ENCODE peak calls at places on chromosomes 3 and 15, in four cellular contexts. One of them, this sample, is unnamed.
A peak's percentile ranks its signal among the peaks of the same experiment; 100 is the strongest.

GRCh38 chr3:168570404-168571173 is 474.9 kb upstream of the GOLIM4 start:
- DNase-seq in H9: no peak
- DNase-seq in H1: no peak
- DNase-seq in IMR-90: peak; percentile 0
- DNase-seq in this sample: no peak

GRCh38 chr3:45057557-45057956 is 31.5 kb downstream of the CLEC3B start:
- DNase-seq in H1: no peak
- DNase-seq in IMR-90: no peak
- DNase-seq in H9: no peak
- DNase-seq in this sample: peak; percentile 75

GRCh38 chr3:52529376-52530333 is 4.0 kb downstream of the NT5DC2 start:
- DNase-seq in H1: no peak
- DNase-seq in H9: no peak
- DNase-seq in IMR-90: peak; percentile 46
- DNase-seq in this sample: no peak

GRCh38 chr15:41501961-41502786 is 8.5 kb downstream of the ITPKA start:
- DNase-seq in IMR-90: no peak
- DNase-seq in H9: no peak
- DNase-seq in H1: no peak
- DNase-seq in this sample: peak; percentile 46

GRCh38 chr3:133377396-133377795 is 22.5 kb upstream of the BFSP2 start:
- DNase-seq in H1: no peak
- DNase-seq in IMR-90: peak; percentile 69
- DNase-seq in H9: no peak
- DNase-seq in this sample: peak; percentile 64

GRCh38 chr3:159418571-159419526 is 569.8 kb upstream of the IL12A start:
- DNase-seq in H9: no peak
- DNase-seq in IMR-90: peak; percentile 34
- DNase-seq in H1: no peak
- DNase-seq in this sample: peak; percentile 5

GRCh38 chr3:194137314-194138097 is 1.6 kb downstream of the HES1 start:
- DNase-seq in H9: peak; percentile 66
- DNase-seq in H1: peak; percentile 70
- DNase-seq in IMR-90: peak; percentile 68
- DNase-seq in this sample: peak; percentile 60

GRCh38 chr3:127776347-127776746 is 46.0 kb downstream of the MGLL start:
- DNase-seq in H1: no peak
- DNase-seq in H9: no peak
- DNase-seq in IMR-90: no peak
- DNase-seq in this sample: no peak

GRCh38 chr15:98983333-98983732 is 24.3 kb downstream of the PGPEP1L start:
- DNase-seq in H1: peak; percentile 14
- DNase-seq in H9: no peak
- DNase-seq in IMR-90: peak; percentile 84
- DNase-seq in this sample: no peak

GRCh38 chr3:27322634-27323033 is 46.5 kb downstream of the NEK10 start:
- DNase-seq in H1: no peak
- DNase-seq in H9: no peak
- DNase-seq in IMR-90: no peak
- DNase-seq in this sample: no peak

GRCh38 chr15:98663045-98663444 is 14.7 kb downstream of the IGF1R start:
- DNase-seq in H1: peak; percentile 59
- DNase-seq in H9: no peak
- DNase-seq in IMR-90: no peak
- DNase-seq in this sample: no peak

GRCh38 chr15:65339926-65340325 is 35.4 kb downstream of the RNU5B-1 start:
- DNase-seq in H1: no peak
- DNase-seq in H9: no peak
- DNase-seq in IMR-90: no peak
- DNase-seq in this sample: peak; percentile 65

GRCh38 chr3:150511096-150511670 is 35.1 kb downstream of the SERP1 start:
- DNase-seq in H1: no peak
- DNase-seq in H9: no peak
- DNase-seq in IMR-90: no peak
- DNase-seq in this sample: no peak

GRCh38 chr3:122619040-122619439 is 41.6 kb downstream of the PARP15 start:
- DNase-seq in IMR-90: no peak
- DNase-seq in H9: no peak
- DNase-seq in H1: no peak
- DNase-seq in this sample: no peak

GRCh38 chr3:142151240-142151639 is 1.9 kb upstream of the TFDP2 start:
- DNase-seq in IMR-90: no peak
- DNase-seq in H1: no peak
- DNase-seq in H9: no peak
- DNase-seq in this sample: no peak

GRCh38 chr3:142151828-142152227 is 2.5 kb upstream of the TFDP2 start:
- DNase-seq in IMR-90: no peak
- DNase-seq in H9: no peak
- DNase-seq in H1: no peak
- DNase-seq in this sample: no peak

GRCh38 chr3:142150271-142150670 is 927 bp upstream of the TFDP2 start:
- DNase-seq in H1: no peak
- DNase-seq in H9: no peak
- DNase-seq in IMR-90: no peak
- DNase-seq in this sample: no peak

GRCh38 chr3:142152349-142152748 is 3.0 kb upstream of the TFDP2 start:
- DNase-seq in H9: peak; percentile 39
- DNase-seq in H1: no peak
- DNase-seq in IMR-90: no peak
- DNase-seq in this sample: peak; percentile 31

DNA sequence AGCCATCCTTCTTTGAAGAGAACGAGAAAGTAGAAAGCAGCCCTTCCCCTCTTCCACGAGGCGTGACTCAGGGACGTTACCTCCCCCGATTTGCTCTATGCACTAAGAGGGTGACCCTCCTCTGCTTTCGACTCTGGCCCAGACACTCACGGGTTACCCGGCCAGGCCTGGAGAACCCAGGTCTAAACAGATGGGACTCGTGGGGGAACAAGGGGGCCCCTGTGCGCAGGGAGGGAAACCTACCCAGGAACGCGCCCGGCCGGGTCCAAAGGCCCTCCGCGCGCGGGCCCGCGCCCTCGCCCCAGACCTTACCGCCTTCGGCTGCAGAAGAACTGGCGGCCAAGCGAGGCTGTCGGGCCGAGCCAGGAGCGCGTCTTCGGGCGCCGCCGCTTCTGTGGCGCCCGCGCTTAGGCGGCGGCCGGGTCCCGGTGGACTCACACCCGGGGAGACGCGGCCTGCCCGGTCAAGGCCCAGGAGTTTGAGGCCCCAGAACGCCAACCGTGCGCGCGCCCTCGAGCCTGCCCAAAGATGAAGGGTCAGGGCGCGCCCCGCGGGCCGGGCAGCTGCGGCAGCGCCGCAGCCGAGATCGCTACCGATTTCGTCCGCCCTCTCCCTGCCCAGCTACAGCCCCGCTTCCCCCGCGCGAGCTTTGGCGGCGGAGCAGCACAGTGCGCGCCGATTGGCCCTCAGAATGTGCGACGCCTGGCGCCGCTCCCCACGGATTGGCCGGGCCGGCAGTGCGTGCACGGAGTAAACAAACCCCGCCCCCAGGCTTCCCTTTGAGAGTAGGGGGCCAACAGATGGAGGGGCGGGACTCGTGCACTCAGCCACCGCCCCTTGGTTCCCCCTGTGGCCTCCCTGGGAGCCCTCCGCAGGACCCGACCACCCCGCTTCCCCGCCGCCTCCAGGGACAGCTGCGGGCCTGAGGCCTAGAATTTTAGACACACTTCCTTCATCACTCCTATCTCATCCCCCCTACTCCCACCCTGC is at the start of gene TFDP2:
- DNase-seq in H1: peak; percentile 97
- DNase-seq in IMR-90: peak; percentile 83
- DNase-seq in H9: peak; percentile 96
- DNase-seq in this sample: peak; percentile 95
- H3K56ac ChIP-seq in H1: no peak within 1 kb of the TSS
- H3K56ac ChIP-seq in IMR-90: peak within 1 kb of the TSS; percentile 18
- H3K56ac ChIP-seq in H9: no peak within 1 kb of the TSS
- H3K56ac ChIP-seq in this sample: peak within 1 kb of the TSS; percentile 72

GRCh38 chr3:101383656-101384055 is 63.3 kb upstream of the IMPG2 start:
- DNase-seq in H9: peak; percentile 52
- DNase-seq in H1: peak; percentile 48
- DNase-seq in IMR-90: no peak
- DNase-seq in this sample: no peak
- H3K23ac ChIP-seq in H9: no peak overlapping the region
- H3K23ac ChIP-seq in H1: no peak overlapping the region
- H3K23ac ChIP-seq in IMR-90: no peak overlapping the region
- H3K23ac ChIP-seq in this sample: no peak overlapping the region

GRCh38 chr15:62906627-62907026 is 135.9 kb upstream of the TPM1 start:
- DNase-seq in H1: no peak
- DNase-seq in H9: no peak
- DNase-seq in IMR-90: no peak
- DNase-seq in this sample: no peak

GRCh38 chr15:62904511-62904910 is 138.0 kb upstream of the TPM1 start:
- DNase-seq in H9: no peak
- DNase-seq in H1: no peak
- DNase-seq in IMR-90: no peak
- DNase-seq in this sample: no peak

GRCh38 chr15:62904041-62904440 is 138.5 kb upstream of the TPM1 start:
- DNase-seq in H1: no peak
- DNase-seq in IMR-90: no peak
- DNase-seq in H9: no peak
- DNase-seq in this sample: no peak

GRCh38 chr15:62909257-62909656 is 133.3 kb upstream of the TPM1 start:
- DNase-seq in H1: no peak
- DNase-seq in IMR-90: no peak
- DNase-seq in H9: no peak
- DNase-seq in this sample: no peak

DNA sequence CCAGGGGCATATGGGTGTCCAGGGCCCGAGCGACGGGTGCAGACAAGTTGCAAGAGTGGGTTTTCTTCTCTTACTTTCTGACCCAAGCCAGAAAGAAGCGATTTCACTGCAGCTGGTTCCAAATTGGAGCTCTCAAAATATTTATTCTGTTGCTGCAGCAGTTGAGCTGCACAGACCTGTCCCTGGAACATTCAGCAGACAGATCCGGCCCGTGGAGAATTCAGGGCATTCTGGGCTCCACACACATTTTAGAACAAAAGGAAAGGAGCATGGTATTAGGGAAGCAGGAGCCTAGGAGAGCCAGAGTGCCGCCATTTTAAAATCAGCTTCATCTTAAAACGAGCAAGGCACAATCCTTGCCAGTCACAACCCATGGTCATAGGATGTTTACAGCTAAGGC is 135.3 kb upstream of the TPM1 start:
- DNase-seq in IMR-90: no peak
- DNase-seq in H1: no peak
- DNase-seq in H9: no peak
- DNase-seq in this sample: no peak
- H2AK5ac ChIP-seq in IMR-90: no peak overlapping the region
- H2AK5ac ChIP-seq in H1: no peak overlapping the region
- H2AK5ac ChIP-seq in H9: no peak overlapping the region
- H2AK5ac ChIP-seq in this sample: no peak overlapping the region

DNA sequence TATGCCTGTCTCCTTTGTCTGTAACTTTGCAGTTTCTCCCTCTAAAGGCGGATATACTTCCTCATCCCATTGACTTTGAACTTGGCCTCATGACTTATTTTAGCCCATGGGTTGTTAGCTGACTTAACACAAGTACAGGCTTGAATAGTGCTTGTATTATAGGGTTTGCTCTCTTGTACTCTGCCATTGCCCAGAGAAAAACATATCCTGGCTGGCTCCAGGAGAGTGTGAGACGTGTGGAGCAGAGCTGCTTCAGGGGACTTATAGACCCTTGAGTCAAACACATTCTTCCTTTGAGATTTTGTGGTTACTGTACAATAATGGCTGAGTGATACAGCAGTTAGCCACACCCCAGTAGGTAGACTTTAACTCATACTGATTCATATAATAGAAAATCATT is 124.0 kb downstream of the RAP2B start:
- DNase-seq in H9: no peak
- DNase-seq in IMR-90: no peak
- DNase-seq in H1: no peak
- DNase-seq in this sample: no peak
- H3K56ac ChIP-seq in H9: no peak overlapping the region
- H3K56ac ChIP-seq in IMR-90: no peak overlapping the region
- H3K56ac ChIP-seq in H1: no peak overlapping the region
- H3K56ac ChIP-seq in this sample: no peak overlapping the region

GRCh38 chr3:123638936-123639680 is 54.3 kb upstream of the HACD2 start:
- DNase-seq in IMR-90: no peak
- DNase-seq in H9: no peak
- DNase-seq in H1: no peak
- DNase-seq in this sample: no peak
- H3K23ac ChIP-seq in IMR-90: no peak overlapping the region
- H3K23ac ChIP-seq in H9: no peak overlapping the region
- H3K23ac ChIP-seq in H1: no peak overlapping the region
- H3K23ac ChIP-seq in this sample: no peak overlapping the region

This sample was measured in mesendoderm.